ENCODE peak calls at places on chromosomes 3 and 15, in nine cellular contexts. C is activated CD8-positive, alpha-beta memory T cell treated with anti-CD3 and anti-CD28 coated beads for 48 hours; Y is psoas muscle; Q is substantia nigra; B is NT2/D1; X is foreskin fibroblast; R is cerebellar cortex; O is NCI-H1105; S is NCI-H2171 treated with DMSO at 0.1 percent for 48 hours. Z is an unnamed sample.

GRCh38 chr3:31539275-31539674 is 6.5 kb downstream of the STT3B start:
- DNase-seq in C (no peak), Y (no peak), Q (no peak), B (no peak), X (no peak), R (no peak), O (no peak), S (no peak), Z (no peak)

GRCh38 chr3:43856351-43856750 is 165.6 kb downstream of the ABHD5 start:
- DNase-seq in C (no peak), Y (no peak), Q (no peak), B (no peak), X (no peak), R (no peak), O (no peak), S (no peak), Z (no peak)

GRCh38 chr15:70240082-70240481 is 142.4 kb upstream of the TLE3 start:
- DNase-seq in C (no peak), Y (no peak), Q (no peak), B (no peak), X (no peak), R (no peak), O (no peak), S (no peak), Z (no peak)

GRCh38 chr3:100480111-100480510 is 12.3 kb upstream of the TMEM45A start:
- DNase-seq in C (no peak), Y (no peak), Q (no peak), B (no peak), X (no peak), R (no peak), O (no peak), S (no peak), Z (no peak)

GRCh38 chr15:43204016-43204901 is 16.6 kb downstream of the EPB42 start:
- DNase-seq in C (no peak), Y (peak), Q (no peak), B (no peak), X (peak), R (no peak), O (no peak), S (peak), Z (no peak)

GRCh38 chr15:70412717-70413266 is 315.1 kb upstream of the TLE3 start:
- DNase-seq in C (no peak), Y (no peak), Q (no peak), B (no peak), X (no peak), R (no peak), O (no peak), S (no peak), Z (no peak)

GRCh38 chr15:25684521-25685215 is 178.5 kb downstream of the ATP10A start:
- DNase-seq in C (no peak), Y (peak), Q (no peak), B (no peak), X (peak), R (no peak), O (no peak), S (no peak), Z (peak)

GRCh38 chr3:53780806-53781205 is 65.4 kb downstream of the CHDH start:
- DNase-seq in C (no peak), Y (no peak), Q (no peak), B (no peak), X (no peak), R (no peak), O (no peak), S (no peak), Z (no peak)

GRCh38 chr3:21294768-21295167 is 456.2 kb downstream of the ZNF385D start:
- DNase-seq in C (no peak), Y (no peak), Q (no peak), B (no peak), X (peak), R (no peak), O (no peak), S (no peak), Z (no peak)

GRCh38 chr3:71537211-71537611 is 46.3 kb downstream of the FOXP1 start:
- DNase-seq in C (no peak), Y (peak), Q (no peak), B (no peak), X (peak), R (no peak), O (no peak), S (no peak), Z (no peak)

GRCh38 chr3:107685383-107685782 is 162.6 kb downstream of the BBX start:
- DNase-seq in C (no peak), Y (no peak), Q (no peak), B (no peak), X (no peak), R (no peak), O (no peak), S (no peak), Z (no peak)

GRCh38 chr3:133943639-133944131 is 48.0 kb upstream of the RAB6B start:
- DNase-seq in C (no peak), Y (no peak), Q (no peak), B (no peak), X (peak), R (no peak), O (no peak), S (no peak), Z (no peak)

GRCh38 chr3:127747751-127748521 is 74.4 kb downstream of the MGLL start:
- DNase-seq in C (no peak), Y (peak), Q (no peak), B (no peak), X (peak), R (no peak), O (no peak), S (peak), Z (no peak)

GRCh38 chr3:54358327-54358726 is 236.0 kb downstream of the CACNA2D3 start:
- DNase-seq in C (no peak), Y (peak), Q (no peak), B (no peak), X (no peak), R (peak), O (no peak), S (no peak), Z (no peak)

GRCh38 chr3:55157736-55158135 is 229.9 kb upstream of the LRTM1 start:
- DNase-seq in C (no peak), Y (no peak), Q (no peak), B (no peak), X (peak), R (no peak), O (no peak), S (no peak), Z (no peak)